ENCODE peak calls at places on chromosomes 16 and 17, in seven cellular contexts. O is mesenchymal stem cell; L is CD8-positive, alpha-beta memory T cell; C is right atrium auricular region; J is GM23248; Y is cardiac muscle cell; V is Peyer's patch. X is an unnamed sample. For H3K4me1, the result is how much of the 10 kb centered on the place peaks cover.

GRCh38 chr17:27230996-27231395 is 62.9 kb upstream of the WSB1 start:
- DNase-seq in O (no peak), L (no peak), C (no peak), J (no peak), Y (no peak), V (peak), X (no peak)

GRCh38 chr17:42342242-42343008 is 45.8 kb downstream of the STAT3 start:
- DNase-seq in O (peak), L (no peak), C (no peak), J (peak), Y (no peak), V (no peak), X (no peak)

GRCh38 chr17:45016823-45017222 is 34.6 kb downstream of the DCAKD start:
- DNase-seq in O (no peak), L (no peak), C (no peak), J (peak), Y (no peak), V (no peak), X (no peak)

GRCh38 chr17:29078183-29079045 is 35.5 kb downstream of the PIPOX start:
- DNase-seq in O (no peak), L (no peak), C (no peak), J (peak), Y (no peak), V (no peak), X (no peak)

GRCh38 chr17:16415031-16415924 is at the start of gene TRPV2:
- DNase-seq in O (no peak), L (peak), C (no peak), J (no peak), Y (peak), V (peak), X (peak)

GRCh38 chr17:72477529-72477928 is 356.7 kb downstream of the SOX9 start:
- DNase-seq in O (no peak), L (no peak), C (no peak), J (no peak), Y (no peak), V (peak), X (no peak)

GRCh38 chr16:76857402-76857801 is 333.6 kb upstream of the MON1B start:
- DNase-seq in O (no peak), L (no peak), C (no peak), J (no peak), Y (no peak), V (no peak), X (no peak)

GRCh38 chr16:67828651-67829050 is 13.5 kb upstream of the THAP11 start:
- DNase-seq in O (no peak), L (no peak), C (no peak), J (no peak), Y (no peak), V (no peak), X (no peak)

GRCh38 chr16:81520151-81520470 is 75.5 kb downstream of the CMIP start:
- DNase-seq in O (no peak), L (no peak), C (no peak), J (no peak), Y (no peak), V (no peak), X (no peak)

GRCh38 chr16:81875461-81875860 is 96.4 kb downstream of the PLCG2 start:
- DNase-seq in O (no peak), L (no peak), C (no peak), J (no peak), Y (no peak), V (no peak), X (no peak)

GRCh38 chr16:10741844-10742243 is 1.8 kb upstream of the NUBP1 start:
- DNase-seq in O (no peak), L (no peak), C (no peak), J (no peak), Y (no peak), V (no peak), X (no peak)

GRCh38 chr17:29566473-29567361 is at the start of gene ABHD15:
- DNase-seq in O (peak), L (peak), C (peak), J (peak), Y (peak), V (peak), X (peak)

GRCh38 chr16:48054881-48055601 is 100.8 kb downstream of the ABCC12 start:
- DNase-seq in O (peak), L (no peak), C (no peak), J (peak), Y (peak), V (peak), X (peak)

GRCh38 chr17:37212184-37212583 is 163.6 kb upstream of the C17orf78 start:
- DNase-seq in O (peak), L (no peak), C (no peak), J (peak), Y (no peak), V (no peak), X (no peak)

GRCh38 chr17:35244345-35245195 is 1.7 kb downstream of the SLFN5 start:
- DNase-seq in O (peak), L (peak), C (peak), J (peak), Y (peak), V (peak), X (peak)

GRCh38 chr17:66713533-66714042 is 121.3 kb upstream of the CACNG5 start:
- DNase-seq in O (no peak), L (no peak), C (no peak), J (no peak), Y (peak), V (no peak), X (no peak)

GRCh38 chr17:55735784-55736405 is 13.2 kb upstream of the TMEM100 start:
- DNase-seq in O (peak), L (no peak), C (no peak), J (peak), Y (peak), V (peak), X (peak)

GRCh38 chr16:47018223-47018891 is 44.9 kb upstream of the DNAJA2 start:
- DNase-seq in O (peak), L (peak), C (no peak), J (peak), Y (peak), V (peak), X (peak)

GRCh38 chr17:57987582-57988300 is at the start of gene VEZF1:
- DNase-seq in O (peak), L (peak), C (no peak), J (peak), Y (peak), V (peak), X (peak)

GRCh38 chr16:84175351-84176081 is 11.3 kb downstream of the TAF1C start:
- DNase-seq in O (peak), L (peak), C (no peak), J (peak), Y (peak), V (peak), X (peak)

GRCh38 chr16:65114527-65114926 is 7.3 kb downstream of the CDH11 start:
- DNase-seq in O (no peak), L (no peak), C (no peak), J (no peak), Y (no peak), V (no peak), X (no peak)
- H3K27ac ChIP-seq in O (no peak), L (no peak), C (no peak), J (no peak), Y (no peak), V (no peak), X (no peak)

GRCh38 chr16:55832425-55832787 is 490 bp downstream of the CES1 start:
- DNase-seq in O (no peak), L (no peak), C (no peak), J (no peak), Y (no peak), V (no peak), X (no peak)
- H3K4me1 ChIP-seq in O (under half), L (under half), C (under half), J (under half), Y (under half), V (under half), X (under half)

GRCh38 chr16:90048347-90048722 is 28.8 kb downstream of the PRDM7 start:
- DNase-seq in O (no peak), L (no peak), C (no peak), J (peak), Y (no peak), V (peak), X (no peak)
- H3K4me3 ChIP-seq in O (peak), L (no peak), C (no peak), J (no peak), Y (no peak), V (no peak), X (no peak)

DNA sequence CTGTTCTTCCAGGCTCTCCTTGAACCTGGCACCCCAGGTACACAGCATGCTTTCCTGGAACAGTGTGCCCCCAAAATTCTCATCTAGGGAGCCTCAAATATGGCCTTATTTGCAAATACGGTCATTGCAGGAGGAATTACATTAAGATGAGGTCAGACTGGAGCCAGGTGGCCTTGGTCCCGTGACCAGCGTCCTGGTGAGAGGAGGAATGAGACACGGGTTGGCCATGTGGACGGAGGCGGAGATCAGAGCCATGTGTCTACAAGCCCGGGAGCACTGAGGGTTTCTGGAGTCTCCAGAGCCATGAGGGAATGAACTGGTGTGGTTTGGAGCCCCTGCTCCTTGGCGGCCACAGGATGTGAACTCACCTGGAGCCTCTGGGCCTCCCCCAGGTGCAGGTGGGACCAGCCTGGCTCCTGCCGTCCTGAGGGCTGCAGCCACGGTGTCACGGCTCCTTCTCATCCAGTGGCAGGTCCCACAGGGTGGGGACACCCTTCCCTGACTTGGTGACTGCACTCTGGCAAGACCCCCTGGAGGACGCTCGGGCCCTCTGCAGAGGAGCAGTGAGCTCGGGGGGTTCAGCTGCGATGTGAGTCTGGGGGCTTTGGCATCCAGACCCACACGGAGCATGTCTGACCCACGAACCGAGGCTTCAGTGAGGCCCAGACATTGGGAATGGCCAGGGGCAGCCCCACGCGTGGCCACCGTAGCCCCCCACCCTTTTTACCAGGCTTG is 21.8 kb upstream of the GNG13 start:
- DNase-seq in O (no peak), L (no peak), C (no peak), J (no peak), Y (no peak), V (no peak), X (no peak)
- H3K27ac ChIP-seq in O (no peak), L (no peak), C (no peak), J (no peak), Y (no peak), V (no peak), X (no peak)

GRCh38 chr17:75876190-75876937 is 2.0 kb downstream of the TRIM47 start:
- DNase-seq in O (peak), L (peak), C (no peak), J (peak), Y (no peak), V (peak), X (peak)

GRCh38 chr17:75876938-75877751 is 1.2 kb downstream of the TRIM47 start:
- DNase-seq in O (peak), L (no peak), C (peak), J (peak), Y (no peak), V (peak), X (no peak)

GRCh38 chr17:75875182-75875939 is 3.0 kb downstream of the TRIM47 start:
- DNase-seq in O (no peak), L (no peak), C (no peak), J (no peak), Y (no peak), V (no peak), X (no peak)

GRCh38 chr17:75874323-75875181 is 3.8 kb downstream of the TRIM47 start:
- DNase-seq in O (no peak), L (no peak), C (no peak), J (no peak), Y (no peak), V (no peak), X (no peak)

GRCh38 chr17:75875940-75876189 is 2.5 kb downstream of the TRIM47 start:
- DNase-seq in O (no peak), L (no peak), C (no peak), J (no peak), Y (no peak), V (no peak), X (no peak)
- H3K4me1 ChIP-seq in O (half or more), L (under half), C (under half), J (under half), Y (under half), V (under half), X (half or more)

GRCh38 chr17:40361063-40361924 is 3.2 kb downstream of the GJD3 start:
- DNase-seq in O (no peak), L (no peak), C (no peak), J (no peak), Y (no peak), V (no peak), X (no peak)
- H3K4me3 ChIP-seq in O (no peak), L (no peak), C (no peak), J (no peak), Y (no peak), V (no peak), X (no peak)

GRCh38 chr17:47901423-47901822 is 5.4 kb downstream of the SP2 start:
- DNase-seq in O (no peak), L (no peak), C (no peak), J (no peak), Y (no peak), V (no peak), X (no peak)
- H3K27ac ChIP-seq in O (no peak), L (no peak), C (peak), J (no peak), Y (peak), V (no peak), X (no peak)

GRCh38 chr16:87463722-87464690 is 28.8 kb downstream of the ZCCHC14 start:
- DNase-seq in O (peak), L (no peak), C (peak), J (peak), Y (no peak), V (peak), X (no peak)

GRCh38 chr16:87468550-87468949 is 24.3 kb downstream of the ZCCHC14 start:
- DNase-seq in O (no peak), L (no peak), C (no peak), J (no peak), Y (no peak), V (no peak), X (no peak)

GRCh38 chr16:87464691-87465300 is 28.0 kb downstream of the ZCCHC14 start:
- DNase-seq in O (peak), L (no peak), C (peak), J (peak), Y (peak), V (peak), X (no peak)

GRCh38 chr16:87466975-87467501 is 25.8 kb downstream of the ZCCHC14 start:
- DNase-seq in O (no peak), L (no peak), C (no peak), J (no peak), Y (no peak), V (no peak), X (no peak)

DNA sequence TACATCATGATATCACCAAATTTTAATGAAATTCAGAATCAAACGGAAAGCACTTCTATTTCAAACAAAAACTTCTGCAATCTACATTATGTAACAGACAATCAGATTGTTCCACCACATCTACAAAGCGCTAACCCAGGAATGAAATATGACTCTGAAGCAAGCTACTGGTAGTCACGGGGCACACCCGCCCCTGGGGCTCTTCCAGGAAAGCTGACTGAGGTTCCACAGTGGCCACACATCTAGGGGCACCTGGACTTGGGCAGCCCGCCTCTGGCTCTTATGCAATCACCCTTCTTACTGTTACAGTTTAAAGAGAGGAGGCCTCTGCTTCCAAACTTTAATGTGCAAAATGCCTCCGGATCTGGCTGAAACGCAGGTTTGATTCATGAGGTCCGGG is 27.5 kb downstream of the ZCCHC14 start:
- DNase-seq in O (peak), L (no peak), C (peak), J (peak), Y (no peak), V (peak), X (no peak)
- H3K4me1 ChIP-seq in O (under half), L (under half), C (under half), J (under half), Y (under half), V (half or more), X (under half)

GRCh38 chr17:77470330-77470786 is 329.6 kb downstream of the SEC14L1 start:
- DNase-seq in O (no peak), L (no peak), C (no peak), J (no peak), Y (no peak), V (no peak), X (no peak)
- H3K4me3 ChIP-seq in O (no peak), L (no peak), C (no peak), J (no peak), Y (no peak), V (no peak), X (no peak)